ENCODE peak calls at places on chromosomes 4 and X, in six cellular contexts. One of them, this sample, is unnamed.

GRCh38 chrX:106811131-106811910 is 8.8 kb downstream of the TBC1D8B start:
- DNase-seq in H9: no peak
- DNase-seq in CD8-positive, alpha-beta T cell: no peak
- DNase-seq in mucosa of descending colon: no peak
- DNase-seq in AG04450: no peak
- DNase-seq in lower lobe of right lung: no peak
- DNase-seq in this sample: no peak

GRCh38 chr4:150769235-150769634 is 187.3 kb downstream of the MAB21L2 start:
- DNase-seq in mucosa of descending colon: no peak
- DNase-seq in AG04450: peak; percentile 3
- DNase-seq in H9: no peak
- DNase-seq in lower lobe of right lung: no peak
- DNase-seq in CD8-positive, alpha-beta T cell: no peak
- DNase-seq in this sample: no peak

GRCh38 chr4:109298279-109299010 is 4.0 kb downstream of the COL25A1 start:
- DNase-seq in CD8-positive, alpha-beta T cell: no peak
- DNase-seq in mucosa of descending colon: no peak
- DNase-seq in lower lobe of right lung: no peak
- DNase-seq in AG04450: no peak
- DNase-seq in H9: no peak
- DNase-seq in this sample: no peak

GRCh38 chr4:813900-814299 is 12.0 kb downstream of the CPLX1 start:
- DNase-seq in CD8-positive, alpha-beta T cell: no peak
- DNase-seq in H9: no peak
- DNase-seq in mucosa of descending colon: no peak
- DNase-seq in lower lobe of right lung: peak; percentile 39
- DNase-seq in AG04450: no peak
- DNase-seq in this sample: no peak

GRCh38 chrX:57156397-57157049 is 19.3 kb upstream of the SPIN2A start:
- DNase-seq in H9: peak; percentile 42
- DNase-seq in AG04450: no peak
- DNase-seq in CD8-positive, alpha-beta T cell: no peak
- DNase-seq in mucosa of descending colon: peak; percentile 55
- DNase-seq in lower lobe of right lung: no peak
- DNase-seq in this sample: no peak

GRCh38 chr4:152620915-152621314 is 58.9 kb downstream of the TMEM154 start:
- DNase-seq in lower lobe of right lung: no peak
- DNase-seq in H9: no peak
- DNase-seq in mucosa of descending colon: no peak
- DNase-seq in AG04450: no peak
- DNase-seq in CD8-positive, alpha-beta T cell: no peak
- DNase-seq in this sample: no peak

GRCh38 chrX:19613645-19614323 is 98.5 kb upstream of the MAP3K15 start:
- DNase-seq in H9: no peak
- DNase-seq in lower lobe of right lung: peak; percentile 69
- DNase-seq in AG04450: no peak
- DNase-seq in mucosa of descending colon: peak; percentile 53
- DNase-seq in CD8-positive, alpha-beta T cell: no peak
- DNase-seq in this sample: no peak

GRCh38 chr4:147340547-147341225 is 140.2 kb upstream of the EDNRA start:
- DNase-seq in H9: no peak
- DNase-seq in AG04450: no peak
- DNase-seq in CD8-positive, alpha-beta T cell: no peak
- DNase-seq in lower lobe of right lung: no peak
- DNase-seq in mucosa of descending colon: no peak
- DNase-seq in this sample: no peak

GRCh38 chrX:138026211-138026610 is 460.3 kb downstream of the ZIC3 start:
- DNase-seq in H9: no peak
- DNase-seq in AG04450: no peak
- DNase-seq in mucosa of descending colon: no peak
- DNase-seq in lower lobe of right lung: no peak
- DNase-seq in CD8-positive, alpha-beta T cell: no peak
- DNase-seq in this sample: no peak

GRCh38 chrX:155613927-155614559 is 1.3 kb upstream of the TMLHE start:
- DNase-seq in lower lobe of right lung: no peak
- DNase-seq in AG04450: no peak
- DNase-seq in H9: no peak
- DNase-seq in CD8-positive, alpha-beta T cell: no peak
- DNase-seq in mucosa of descending colon: no peak
- DNase-seq in this sample: no peak

DNA sequence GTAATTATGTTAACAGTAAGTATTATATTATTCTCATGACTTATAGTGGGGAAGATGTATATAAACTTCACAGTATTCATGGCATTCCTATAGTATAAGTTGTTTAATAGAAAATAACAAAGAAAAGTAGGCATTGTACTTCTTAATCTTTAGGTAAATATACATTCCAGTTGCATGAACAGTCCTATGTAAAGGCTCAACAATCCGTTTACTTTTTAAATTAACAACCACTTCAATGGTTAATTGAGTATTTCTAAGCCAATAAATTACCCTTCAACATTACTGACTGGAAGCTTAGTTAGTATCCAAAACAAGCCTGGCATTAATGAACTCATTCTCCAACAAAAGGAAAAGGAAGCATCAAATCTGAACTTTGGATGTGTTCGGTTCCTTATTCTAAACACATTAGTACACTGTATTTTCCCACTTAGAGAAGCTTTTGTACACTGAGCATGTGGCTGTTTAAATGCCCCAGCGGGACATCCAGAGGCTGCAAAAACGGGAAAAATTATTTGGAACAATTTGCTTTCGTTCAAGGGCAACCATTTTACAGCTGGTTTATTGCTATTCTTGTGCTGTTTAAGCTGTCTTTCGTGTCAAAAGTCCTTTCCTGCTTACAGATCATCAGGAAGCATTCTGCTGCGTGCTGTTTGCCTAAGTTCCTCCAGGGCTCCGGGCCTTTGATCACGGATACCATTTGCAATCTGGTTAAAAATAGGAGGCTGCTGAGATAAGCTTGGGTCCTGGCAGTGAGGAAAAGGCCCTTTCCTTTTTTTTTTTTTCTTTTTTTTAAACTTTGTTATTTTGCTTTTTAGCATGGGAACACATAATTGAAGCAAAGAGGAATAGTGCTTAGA is 460.3 kb downstream of the SPRY1 start:
- DNase-seq in CD8-positive, alpha-beta T cell: no peak
- DNase-seq in lower lobe of right lung: no peak
- DNase-seq in H9: peak; percentile 54
- DNase-seq in AG04450: no peak
- DNase-seq in mucosa of descending colon: peak; percentile 35
- DNase-seq in this sample: no peak
- TF ChIP-seq CTCF in CD8-positive, alpha-beta T cell: no peak
- TF ChIP-seq CTCF in lower lobe of right lung: peak; percentile 28
- TF ChIP-seq CTCF in H9: peak; percentile 42
- TF ChIP-seq CTCF in AG04450: peak; percentile 30
- TF ChIP-seq CTCF in mucosa of descending colon: no peak
- TF ChIP-seq CTCF in this sample: no peak

DNA sequence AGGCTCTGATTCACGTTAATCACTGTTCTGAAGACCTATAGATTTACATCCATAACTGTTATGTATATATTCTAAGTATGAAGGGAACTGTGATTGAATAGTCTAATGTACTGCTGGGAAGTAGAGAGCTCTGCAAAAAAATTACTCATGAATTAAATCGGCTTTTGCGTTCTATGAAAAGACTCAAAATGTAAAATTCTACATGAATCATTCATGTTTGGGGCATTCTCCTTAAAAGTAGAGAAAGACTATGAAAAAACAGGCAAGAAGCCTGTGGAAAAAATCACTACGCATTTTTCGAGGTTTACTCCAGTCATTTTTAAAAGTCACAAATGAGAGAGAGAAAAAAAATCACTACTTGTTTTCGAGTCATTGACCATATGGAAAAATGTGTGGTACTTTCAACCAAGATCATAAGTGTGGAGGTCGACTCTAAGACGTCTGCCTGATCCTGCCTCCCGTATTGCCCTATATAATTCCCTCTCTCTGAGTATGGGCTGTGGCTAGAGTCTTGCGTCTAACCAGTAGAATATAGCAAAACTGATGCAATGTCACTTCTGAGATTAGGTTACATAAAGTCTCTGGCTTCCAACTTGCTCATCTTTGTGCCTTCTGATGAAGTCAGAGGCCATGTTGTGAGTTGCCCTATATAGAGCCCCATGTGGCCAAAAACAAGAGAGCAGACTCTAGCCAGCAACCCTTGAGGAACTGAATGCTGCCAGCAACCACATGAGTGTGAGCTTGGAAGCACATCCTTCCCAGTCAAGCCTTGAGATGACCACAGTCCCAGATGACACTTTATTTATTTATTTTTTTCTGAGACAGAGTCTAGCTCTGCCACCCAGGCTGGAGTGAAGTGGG is 32.1 kb upstream of the VEGFD start:
- DNase-seq in lower lobe of right lung: no peak
- DNase-seq in CD8-positive, alpha-beta T cell: no peak
- DNase-seq in H9: peak; percentile 40
- DNase-seq in mucosa of descending colon: no peak
- DNase-seq in AG04450: no peak
- DNase-seq in this sample: no peak
- TF ChIP-seq CTCF in lower lobe of right lung: no peak
- TF ChIP-seq CTCF in CD8-positive, alpha-beta T cell: no peak
- TF ChIP-seq CTCF in H9: peak; percentile 36
- TF ChIP-seq CTCF in mucosa of descending colon: no peak
- TF ChIP-seq CTCF in AG04450: no peak
- TF ChIP-seq CTCF in this sample: no peak

GRCh38 chr4:22241415-22241814 is 274.5 kb downstream of the ADGRA3 start:
- DNase-seq in mucosa of descending colon: no peak
- DNase-seq in H9: no peak
- DNase-seq in AG04450: no peak
- DNase-seq in lower lobe of right lung: no peak
- DNase-seq in CD8-positive, alpha-beta T cell: no peak
- DNase-seq in this sample: no peak

GRCh38 chr4:22240814-22241213 is 275.1 kb downstream of the ADGRA3 start:
- DNase-seq in AG04450: no peak
- DNase-seq in H9: no peak
- DNase-seq in CD8-positive, alpha-beta T cell: no peak
- DNase-seq in mucosa of descending colon: no peak
- DNase-seq in lower lobe of right lung: no peak
- DNase-seq in this sample: no peak

GRCh38 chr4:22237846-22238513 is 277.9 kb downstream of the ADGRA3 start:
- DNase-seq in H9: no peak
- DNase-seq in mucosa of descending colon: peak; percentile 56
- DNase-seq in lower lobe of right lung: no peak
- DNase-seq in AG04450: no peak
- DNase-seq in CD8-positive, alpha-beta T cell: no peak
- DNase-seq in this sample: no peak

GRCh38 chr4:22237155-22237751 is 278.6 kb downstream of the ADGRA3 start:
- DNase-seq in mucosa of descending colon: peak; percentile 88
- DNase-seq in lower lobe of right lung: peak; percentile 44
- DNase-seq in CD8-positive, alpha-beta T cell: peak; percentile 39
- DNase-seq in H9: peak; percentile 86
- DNase-seq in AG04450: no peak
- DNase-seq in this sample: no peak

DNA sequence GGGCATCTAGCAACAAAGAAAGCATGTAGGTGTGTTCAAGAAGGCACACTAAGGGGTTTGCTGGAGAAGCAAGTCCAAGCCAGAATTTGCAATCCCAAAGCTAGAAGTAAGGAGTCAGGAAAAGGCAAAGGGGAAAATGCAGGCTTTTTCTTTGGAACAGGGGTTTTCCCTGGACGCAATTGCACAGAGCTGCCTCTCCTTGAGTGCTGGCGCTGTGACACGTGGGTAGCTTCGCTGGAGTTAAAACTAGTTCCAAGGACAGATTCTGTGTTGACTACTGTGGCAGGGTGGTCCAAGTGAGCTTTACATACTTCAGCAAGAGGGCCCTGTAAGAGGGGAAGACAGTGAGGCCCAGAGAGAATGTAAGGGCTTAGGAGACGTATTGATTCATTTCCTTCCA is 277.1 kb downstream of the ADGRA3 start:
- DNase-seq in mucosa of descending colon: no peak
- DNase-seq in CD8-positive, alpha-beta T cell: no peak
- DNase-seq in H9: peak; percentile 48
- DNase-seq in lower lobe of right lung: no peak
- DNase-seq in AG04450: no peak
- DNase-seq in this sample: no peak
- TF ChIP-seq CTCF in mucosa of descending colon: peak; percentile 12
- TF ChIP-seq CTCF in CD8-positive, alpha-beta T cell: no peak
- TF ChIP-seq CTCF in H9: peak; percentile 62
- TF ChIP-seq CTCF in lower lobe of right lung: no peak
- TF ChIP-seq CTCF in AG04450: no peak
- TF ChIP-seq CTCF in this sample: no peak

GRCh38 chr4:123398151-123398802 is 1.7 kb downstream of the SPRY1 start:
- DNase-seq in AG04450: no peak
- DNase-seq in CD8-positive, alpha-beta T cell: peak; percentile 61
- DNase-seq in lower lobe of right lung: peak; percentile 84
- DNase-seq in mucosa of descending colon: peak; percentile 90
- DNase-seq in H9: peak; percentile 65
- DNase-seq in this sample: peak; percentile 63
- TF ChIP-seq CTCF in AG04450: peak; percentile 41
- TF ChIP-seq CTCF in CD8-positive, alpha-beta T cell: peak; percentile 49
- TF ChIP-seq CTCF in lower lobe of right lung: peak; percentile 59
- TF ChIP-seq CTCF in mucosa of descending colon: peak; percentile 68
- TF ChIP-seq CTCF in H9: peak; percentile 67
- TF ChIP-seq CTCF in this sample: peak; percentile 48

GRCh38 chr4:117085185-117085701 is at the start of gene TRAM1L1:
- DNase-seq in AG04450: peak; percentile 42
- DNase-seq in H9: peak; percentile 89
- DNase-seq in mucosa of descending colon: peak; percentile 55
- DNase-seq in lower lobe of right lung: peak; percentile 74
- DNase-seq in CD8-positive, alpha-beta T cell: no peak
- DNase-seq in this sample: peak; percentile 87
- TF ChIP-seq CTCF in AG04450: peak; percentile 41
- TF ChIP-seq CTCF in H9: peak; percentile 41
- TF ChIP-seq CTCF in mucosa of descending colon: no peak
- TF ChIP-seq CTCF in lower lobe of right lung: no peak
- TF ChIP-seq CTCF in CD8-positive, alpha-beta T cell: no peak
- TF ChIP-seq CTCF in this sample: no peak

DNA sequence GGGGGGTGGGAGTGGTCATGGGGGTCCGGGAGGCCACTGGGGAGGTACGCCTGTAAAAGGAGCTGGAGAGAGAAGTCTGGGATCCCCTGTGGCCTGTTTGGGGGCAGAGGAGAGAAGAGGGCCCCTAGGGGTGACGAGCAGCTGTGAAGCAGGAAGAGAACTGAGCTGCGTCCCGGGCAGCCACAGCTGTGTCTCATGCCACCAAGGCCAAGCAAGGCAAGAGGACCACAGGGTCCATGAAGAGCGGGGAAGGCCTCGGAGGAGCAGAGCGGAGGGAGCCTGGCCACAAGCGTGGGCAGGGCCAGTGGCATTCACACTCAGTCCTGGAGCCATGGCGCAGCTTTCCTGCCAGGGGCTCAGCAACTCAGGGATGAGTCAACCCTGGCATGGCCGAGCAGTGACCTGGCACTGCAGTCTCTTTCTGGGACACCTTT is 13.6 kb upstream of the NAT8L start:
- DNase-seq in AG04450: no peak
- DNase-seq in H9: no peak
- DNase-seq in mucosa of descending colon: no peak
- DNase-seq in CD8-positive, alpha-beta T cell: no peak
- DNase-seq in lower lobe of right lung: no peak
- DNase-seq in this sample: no peak
- TF ChIP-seq CTCF in AG04450: no peak
- TF ChIP-seq CTCF in H9: no peak
- TF ChIP-seq CTCF in mucosa of descending colon: no peak
- TF ChIP-seq CTCF in CD8-positive, alpha-beta T cell: no peak
- TF ChIP-seq CTCF in lower lobe of right lung: no peak
- TF ChIP-seq CTCF in this sample: no peak

DNA sequence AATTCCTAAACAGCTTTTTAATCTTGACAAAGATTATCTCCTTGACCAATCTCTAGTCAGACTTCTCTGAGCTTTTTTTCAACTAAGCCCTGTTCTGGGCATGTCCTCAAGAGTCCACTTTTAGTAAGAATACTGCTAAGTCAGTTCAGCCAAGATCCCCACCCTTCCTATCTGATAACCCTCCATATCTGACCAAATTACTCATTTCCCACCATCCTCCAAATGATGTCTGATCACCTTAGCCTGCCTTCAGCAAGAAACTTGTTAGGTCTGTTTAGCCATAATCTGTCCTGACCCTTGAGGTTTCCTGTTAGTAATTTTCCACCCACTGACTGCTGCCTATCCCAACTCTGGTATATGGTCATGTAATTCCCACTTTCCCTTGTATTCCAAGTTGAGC is 65.2 kb downstream of the FAM13A start:
- DNase-seq in H9: no peak
- DNase-seq in AG04450: no peak
- DNase-seq in CD8-positive, alpha-beta T cell: no peak
- DNase-seq in mucosa of descending colon: no peak
- DNase-seq in lower lobe of right lung: no peak
- DNase-seq in this sample: no peak
- TF ChIP-seq CTCF in H9: no peak
- TF ChIP-seq CTCF in AG04450: no peak
- TF ChIP-seq CTCF in CD8-positive, alpha-beta T cell: no peak
- TF ChIP-seq CTCF in mucosa of descending colon: no peak
- TF ChIP-seq CTCF in lower lobe of right lung: no peak
- TF ChIP-seq CTCF in this sample: no peak